ENCODE peak calls at places on chromosome 16, in seven cellular contexts. H is spleen, R is neural progenitor cell, S is foreskin fibroblast, C is brain microvascular endothelial cell, J is tibial nerve, F is SK-N-MC. Z is an unnamed sample.

GRCh38 chr16:17241264-17241835 is 229.4 kb downstream of the XYLT1 start:
- DNase-seq in H (no peak), R (no peak), S (no peak), C (no peak), J (peak), F (no peak), Z (no peak)

GRCh38 chr16:75206749-75207451 is at the start of gene CTRB2:
- DNase-seq in H (no peak), R (no peak), S (no peak), C (no peak), J (no peak), F (no peak), Z (no peak)

GRCh38 chr16:63690961-63691360 is 1430.9 kb downstream of the CDH11 start:
- DNase-seq in H (no peak), R (no peak), S (no peak), C (no peak), J (no peak), F (no peak), Z (peak)

GRCh38 chr16:82302007-82302733 is 132.1 kb upstream of the MPHOSPH6 start:
- DNase-seq in H (no peak), R (no peak), S (no peak), C (no peak), J (no peak), F (no peak), Z (peak)

GRCh38 chr16:86498155-86498651 is 12.1 kb upstream of the FOXF1 start:
- DNase-seq in H (no peak), R (peak), S (no peak), C (no peak), J (no peak), F (no peak), Z (no peak)

GRCh38 chr16:14337303-14338191 is 266.4 kb downstream of the MRTFB start:
- DNase-seq in H (no peak), R (no peak), S (peak), C (no peak), J (no peak), F (no peak), Z (no peak)

GRCh38 chr16:72787519-72788268 is 260.2 kb downstream of the ZFHX3 start:
- DNase-seq in H (peak), R (peak), S (peak), C (peak), J (peak), F (no peak), Z (no peak)

GRCh38 chr16:66481081-66481942 is 54.2 kb downstream of the BEAN1 start:
- DNase-seq in H (no peak), R (no peak), S (no peak), C (no peak), J (no peak), F (no peak), Z (no peak)

GRCh38 chr16:76639685-76640289 is 362.6 kb downstream of the CNTNAP4 start:
- DNase-seq in H (no peak), R (peak), S (no peak), C (no peak), J (no peak), F (no peak), Z (peak)

GRCh38 chr16:17258848-17259713 is 211.7 kb downstream of the XYLT1 start:
- DNase-seq in H (peak), R (no peak), S (no peak), C (no peak), J (no peak), F (no peak), Z (no peak)

GRCh38 chr16:65809627-65810026 is 556.9 kb upstream of the CDH5 start:
- DNase-seq in H (no peak), R (no peak), S (no peak), C (no peak), J (no peak), F (no peak), Z (peak)

GRCh38 chr16:3654249-3654991 is at the start of gene DNASE1:
- DNase-seq in H (peak), R (peak), S (peak), C (peak), J (peak), F (no peak), Z (peak)

GRCh38 chr16:50448981-50449380 is 80.2 kb upstream of the BRD7 start:
- DNase-seq in H (no peak), R (no peak), S (no peak), C (no peak), J (no peak), F (no peak), Z (no peak)

GRCh38 chr16:19700319-19700781 is 17.7 kb downstream of the KNOP1 start:
- DNase-seq in H (peak), R (no peak), S (peak), C (peak), J (no peak), F (no peak), Z (no peak)

GRCh38 chr16:84090212-84090611 is 26.5 kb downstream of the MBTPS1 start:
- DNase-seq in H (no peak), R (no peak), S (no peak), C (no peak), J (no peak), F (no peak), Z (no peak)

GRCh38 chr16:10862432-10862831 is 14.6 kb upstream of the CIITA start:
- DNase-seq in H (no peak), R (no peak), S (peak), C (peak), J (peak), F (no peak), Z (no peak)

GRCh38 chr16:57235128-57236092 is 9.6 kb upstream of the ARL2BP start:
- DNase-seq in H (no peak), R (no peak), S (peak), C (peak), J (no peak), F (no peak), Z (no peak)

GRCh38 chr16:81284995-81285600 is 29.7 kb upstream of the GAN start:
- DNase-seq in H (no peak), R (no peak), S (no peak), C (no peak), J (no peak), F (no peak), Z (no peak)

GRCh38 chr16:86983621-86984020 is 333.6 kb downstream of the C16orf95 start:
- DNase-seq in H (no peak), R (no peak), S (no peak), C (no peak), J (no peak), F (no peak), Z (no peak)

GRCh38 chr16:66324785-66325184 is 41.7 kb upstream of the CDH5 start:
- DNase-seq in H (no peak), R (peak), S (no peak), C (peak), J (no peak), F (no peak), Z (peak)

GRCh38 chr16:73179671-73180370 is 131.9 kb upstream of the ZFHX3 start:
- DNase-seq in H (no peak), R (no peak), S (no peak), C (no peak), J (no peak), F (no peak), Z (no peak)

GRCh38 chr16:80852261-80852872 is 48.0 kb upstream of the CDYL2 start:
- DNase-seq in H (no peak), R (peak), S (peak), C (peak), J (no peak), F (no peak), Z (peak)

GRCh38 chr16:22673463-22673862 is 140.5 kb upstream of the HS3ST2 start:
- DNase-seq in H (no peak), R (no peak), S (no peak), C (no peak), J (no peak), F (no peak), Z (no peak)

GRCh38 chr16:53064179-53064578 is 9.4 kb downstream of the CHD9 start:
- DNase-seq in H (no peak), R (no peak), S (no peak), C (no peak), J (no peak), F (no peak), Z (no peak)

GRCh38 chr16:54268766-54269165 is 17.8 kb downstream of the IRX3 start:
- DNase-seq in H (no peak), R (no peak), S (no peak), C (no peak), J (no peak), F (no peak), Z (no peak)

GRCh38 chr16:56971768-56972043 is 10.0 kb downstream of the CETP start:
- DNase-seq in H (no peak), R (no peak), S (no peak), C (no peak), J (no peak), F (no peak), Z (no peak)

GRCh38 chr16:81710596-81710995 is 68.5 kb upstream of the PLCG2 start:
- DNase-seq in H (peak), R (peak), S (no peak), C (no peak), J (no peak), F (no peak), Z (no peak)

GRCh38 chr16:65975049-65975708 is 391.3 kb upstream of the CDH5 start:
- DNase-seq in H (no peak), R (peak), S (peak), C (peak), J (no peak), F (no peak), Z (no peak)

GRCh38 chr16:1435921-1436697 is 5.2 kb downstream of the PERCC1 start:
- DNase-seq in H (no peak), R (no peak), S (no peak), C (no peak), J (no peak), F (no peak), Z (no peak)

GRCh38 chr16:64882385-64882784 is 239.5 kb downstream of the CDH11 start:
- DNase-seq in H (no peak), R (no peak), S (peak), C (no peak), J (peak), F (no peak), Z (no peak)

GRCh38 chr16:75578725-75579124 is 12.5 kb downstream of the GABARAPL2 start:
- DNase-seq in H (no peak), R (no peak), S (no peak), C (no peak), J (no peak), F (no peak), Z (no peak)

GRCh38 chr16:66918803-66919568 is at the start of gene CDH16:
- DNase-seq in H (no peak), R (no peak), S (no peak), C (no peak), J (no peak), F (no peak), Z (peak)

GRCh38 chr16:87207509-87207908 is 109.7 kb downstream of the C16orf95 start:
- DNase-seq in H (no peak), R (no peak), S (peak), C (peak), J (peak), F (no peak), Z (no peak)

GRCh38 chr16:30974348-30974747 is 10.7 kb upstream of the HSD3B7 start:
- DNase-seq in H (no peak), R (no peak), S (no peak), C (no peak), J (no peak), F (no peak), Z (no peak)

GRCh38 chr16:80150978-80151705 is 389.7 kb upstream of the DYNLRB2 start:
- DNase-seq in H (no peak), R (no peak), S (peak), C (no peak), J (no peak), F (no peak), Z (no peak)

GRCh38 chr16:56513972-56514371 is 5.9 kb downstream of the BBS2 start:
- DNase-seq in H (no peak), R (peak), S (peak), C (peak), J (peak), F (no peak), Z (peak)

GRCh38 chr16:88384222-88385111 is 1.7 kb downstream of the ZNF469 start:
- DNase-seq in H (peak), R (no peak), S (peak), C (no peak), J (no peak), F (no peak), Z (no peak)

GRCh38 chr16:82382521-82382920 is 212.5 kb upstream of the MPHOSPH6 start:
- DNase-seq in H (no peak), R (no peak), S (no peak), C (no peak), J (no peak), F (no peak), Z (no peak)

GRCh38 chr16:2078691-2079090 is 30.9 kb downstream of the TSC2 start:
- DNase-seq in H (no peak), R (no peak), S (no peak), C (no peak), J (no peak), F (no peak), Z (no peak)

GRCh38 chr16:8530756-8531155 is 59.6 kb downstream of the TMEM114 start:
- DNase-seq in H (no peak), R (no peak), S (no peak), C (no peak), J (no peak), F (no peak), Z (no peak)

GRCh38 chr16:8528471-8528870 is 61.8 kb downstream of the TMEM114 start:
- DNase-seq in H (no peak), R (no peak), S (no peak), C (no peak), J (no peak), F (no peak), Z (no peak)

GRCh38 chr16:8537691-8538342 is 52.5 kb downstream of the TMEM114 start:
- DNase-seq in H (no peak), R (no peak), S (no peak), C (no peak), J (no peak), F (no peak), Z (no peak)

GRCh38 chr16:8533509-8533908 is 56.8 kb downstream of the TMEM114 start:
- DNase-seq in H (no peak), R (no peak), S (no peak), C (no peak), J (no peak), F (no peak), Z (no peak)
- H3K4me3 ChIP-seq in H (no peak), R (no peak), S (no peak), C (no peak), J (no peak), F (no peak), Z (no peak)

DNA sequence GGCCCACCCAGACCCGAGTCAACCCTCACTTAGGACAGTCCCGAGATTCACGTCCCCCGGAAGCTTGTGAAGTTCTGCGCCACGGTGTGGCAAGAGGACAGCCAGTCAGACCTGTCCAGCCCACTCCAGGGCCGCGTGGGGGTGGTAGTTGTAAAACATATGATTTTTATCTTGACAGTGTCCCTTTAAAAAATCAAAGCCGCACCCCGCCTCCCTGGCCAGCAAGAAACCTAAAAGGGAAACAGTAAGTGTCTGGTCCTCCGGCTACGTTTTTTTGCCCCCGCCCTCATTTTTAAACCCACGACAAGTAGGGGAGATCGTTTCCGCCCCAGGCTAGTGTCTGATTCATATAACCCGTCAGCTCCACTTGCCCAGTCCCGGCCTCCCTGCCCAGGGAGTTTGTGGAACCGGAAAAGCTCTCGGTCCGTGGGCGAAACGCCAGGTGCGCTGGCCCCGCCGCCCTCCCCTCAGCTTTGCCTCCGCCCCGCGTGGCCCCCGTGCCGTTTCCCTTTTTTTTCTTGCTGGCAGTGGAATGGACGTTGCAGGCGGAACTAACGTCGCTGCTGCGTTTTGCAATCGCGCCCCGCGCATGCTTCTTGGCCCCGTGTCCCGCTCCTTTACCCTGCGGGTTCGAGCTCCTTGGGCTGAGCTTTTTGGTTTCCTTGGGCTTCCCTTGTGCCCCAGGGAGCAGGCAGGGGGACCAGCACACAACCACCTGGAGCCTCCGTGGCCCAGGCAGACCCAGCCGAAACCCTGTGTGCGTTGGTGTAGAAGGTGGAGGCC is 13.3 kb upstream of the NUDT16L1 start:
- DNase-seq in H (peak), R (no peak), S (no peak), C (no peak), J (peak), F (no peak), Z (no peak)
- H3K4me3 ChIP-seq in H (no peak), R (no peak), S (no peak), C (no peak), J (peak), F (no peak), Z (no peak)

GRCh38 chr16:85137323-85138072 is 25.2 kb upstream of the CIBAR2 start:
- DNase-seq in H (peak), R (peak), S (peak), C (peak), J (peak), F (no peak), Z (no peak)

GRCh38 chr16:85134794-85135153 is 22.5 kb upstream of the CIBAR2 start:
- DNase-seq in H (peak), R (no peak), S (no peak), C (no peak), J (no peak), F (no peak), Z (no peak)

GRCh38 chr16:85136213-85136704 is 24.0 kb upstream of the CIBAR2 start:
- DNase-seq in H (no peak), R (no peak), S (peak), C (no peak), J (peak), F (no peak), Z (no peak)

GRCh38 chr16:85138073-85138824 is 26.0 kb upstream of the CIBAR2 start:
- DNase-seq in H (no peak), R (no peak), S (no peak), C (no peak), J (no peak), F (no peak), Z (no peak)

DNA sequence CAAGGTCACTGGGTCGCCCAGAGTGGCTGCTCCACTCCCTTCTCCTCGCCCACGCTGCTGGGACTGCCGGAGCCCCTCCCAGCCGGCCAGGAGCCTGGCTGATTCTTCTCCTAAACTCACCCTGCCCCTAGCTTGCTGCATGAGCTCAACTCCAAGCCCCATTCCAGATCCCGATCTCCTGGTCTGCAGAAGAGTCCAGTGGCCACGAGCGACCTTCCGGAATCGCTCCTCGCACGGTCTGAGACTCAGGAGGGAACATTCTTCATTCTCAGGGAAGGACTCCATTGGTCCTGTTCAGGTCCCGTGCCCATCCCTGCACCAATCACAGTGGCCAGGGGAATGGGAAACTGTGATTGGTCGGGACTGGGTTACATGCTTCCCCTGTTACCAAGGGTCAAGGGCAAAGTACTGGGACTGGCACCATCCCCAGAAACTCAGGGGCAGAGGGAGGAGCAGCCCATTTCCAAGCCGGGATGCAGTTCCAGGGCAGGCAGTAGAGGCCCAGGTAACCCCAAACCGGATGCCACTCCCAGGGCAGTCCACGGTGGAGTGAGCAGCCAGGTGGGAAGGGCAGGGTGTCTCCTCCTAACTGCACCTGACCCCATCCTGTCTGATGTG is 24.5 kb upstream of the CIBAR2 start:
- DNase-seq in H (no peak), R (no peak), S (peak), C (no peak), J (peak), F (no peak), Z (no peak)
- H3K4me3 ChIP-seq in H (no peak), R (no peak), S (peak), C (peak), J (peak), F (no peak), Z (no peak)

DNA sequence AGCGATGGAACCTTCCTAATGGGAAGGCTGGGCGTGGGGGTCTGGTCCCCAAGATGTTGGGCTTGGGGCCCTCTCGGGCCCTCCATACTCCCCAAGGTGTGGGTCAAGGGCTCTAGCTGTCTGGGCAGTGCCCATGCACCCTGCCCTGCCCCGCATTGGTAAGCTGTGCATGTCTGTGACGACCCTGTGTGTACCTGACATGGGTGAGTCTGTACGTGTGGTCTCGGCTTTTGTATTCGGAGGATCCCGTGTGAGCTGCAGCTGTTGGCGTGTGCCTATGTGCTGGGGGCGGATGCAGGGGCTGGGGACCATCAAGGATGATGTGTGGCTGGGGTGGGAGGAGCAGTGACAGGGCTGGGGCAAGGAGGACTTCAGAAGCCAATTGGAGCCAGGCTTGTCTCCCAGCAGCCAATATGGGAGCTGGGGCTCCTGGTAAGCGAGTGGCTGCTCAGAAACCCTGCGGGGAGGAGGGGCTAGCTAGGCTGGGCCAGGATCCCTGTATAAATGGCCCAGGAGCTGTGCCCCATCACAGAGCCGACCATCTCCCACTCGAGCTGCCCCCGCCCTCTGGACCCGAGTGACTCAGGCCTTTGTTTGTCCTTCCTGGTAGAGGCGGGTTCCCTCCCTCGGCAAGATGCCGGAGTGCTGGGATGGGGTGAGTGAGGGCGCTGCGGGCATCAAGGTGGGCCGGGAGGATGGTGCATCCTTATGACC is at the start of gene NDRG4:
- DNase-seq in H (peak), R (peak), S (peak), C (peak), J (no peak), F (no peak), Z (peak)
- H3K4me3 ChIP-seq in H (no peak), R (peak), S (peak), C (peak), J (peak), F (no peak), Z (peak)

GRCh38 chr16:89506113-89506504 is 2.1 kb upstream of the SPG7 start:
- DNase-seq in H (no peak), R (no peak), S (peak), C (no peak), J (no peak), F (no peak), Z (no peak)
- H3K4me3 ChIP-seq in H (no peak), R (no peak), S (peak), C (no peak), J (peak), F (no peak), Z (no peak)

Z was measured in WERI-Rb-1.